ENCODE peak calls at places on chromosomes 3 and 15, in eight cellular contexts. J is fibroblast of the aortic adventitia, T is activated B cell treated with CpG ODN at 0.5 μM for 24 hours, C is esophagus muscularis mucosa, L is PC-9, W is M059J, X is NB4, R is choroid plexus epithelial cell. E is an unnamed sample.

GRCh38 chr3:126432901-126433480 is 38.3 kb downstream of the CFAP100 start:
- DNase-seq in J (no peak), T (no peak), C (no peak), L (no peak), W (no peak), X (no peak), R (no peak), E (no peak)

GRCh38 chr3:45337839-45338470 is 50.4 kb upstream of the LARS2 start:
- DNase-seq in J (no peak), T (no peak), C (no peak), L (no peak), W (no peak), X (no peak), R (no peak), E (no peak)

GRCh38 chr15:74213858-74214284 is 11.3 kb upstream of the STRA6 start:
- DNase-seq in J (no peak), T (no peak), C (no peak), L (no peak), W (no peak), X (no peak), R (no peak), E (no peak)

GRCh38 chr3:4889896-4890295 is 89.3 kb upstream of the BHLHE40 start:
- DNase-seq in J (no peak), T (no peak), C (no peak), L (no peak), W (peak; percentile 26), X (no peak), R (peak; percentile 54), E (no peak)

GRCh38 chr3:169558371-169558770 is 105.1 kb downstream of the MECOM start:
- DNase-seq in J (no peak), T (no peak), C (no peak), L (no peak), W (no peak), X (no peak), R (no peak), E (no peak)

GRCh38 chr3:186937017-186937875 is 6.9 kb downstream of the ST6GAL1 start:
- DNase-seq in J (no peak), T (no peak), C (no peak), L (no peak), W (no peak), X (peak; percentile 17), R (no peak), E (no peak)

GRCh38 chr3:150247456-150247855 is 160.6 kb upstream of the TSC22D2 start:
- DNase-seq in J (no peak), T (no peak), C (no peak), L (no peak), W (no peak), X (no peak), R (no peak), E (no peak)

GRCh38 chr15:91946075-91946474 is 92.6 kb downstream of the SLCO3A1 start:
- DNase-seq in J (no peak), T (no peak), C (no peak), L (peak; percentile 12), W (no peak), X (no peak), R (no peak), E (no peak)

GRCh38 chr3:59774613-59775012 is 724.8 kb upstream of the CFAP20DC start:
- DNase-seq in J (peak; percentile 86), T (no peak), C (no peak), L (no peak), W (peak; percentile 88), X (no peak), R (peak; percentile 82), E (no peak)

GRCh38 chr15:89781891-89782618 is 5.9 kb downstream of the MESP2 start:
- DNase-seq in J (peak; percentile 71), T (no peak), C (no peak), L (peak; percentile 91), W (peak; percentile 92), X (no peak), R (peak; percentile 78), E (no peak)

GRCh38 chr3:128424508-128425069 is 42.1 kb downstream of the DNAJB8 start:
- DNase-seq in J (no peak), T (no peak), C (no peak), L (no peak), W (peak; percentile 90), X (no peak), R (no peak), E (no peak)

GRCh38 chr3:116050311-116050710 is 395.0 kb downstream of the LSAMP start:
- DNase-seq in J (no peak), T (no peak), C (no peak), L (no peak), W (no peak), X (no peak), R (no peak), E (no peak)

GRCh38 chr3:161081675-161082462 is 23.3 kb downstream of the B3GALNT1 start:
- DNase-seq in J (peak; percentile 25), T (no peak), C (no peak), L (no peak), W (no peak), X (no peak), R (no peak), E (no peak)

GRCh38 chr3:151871639-151872468 is 1.6 kb upstream of the SUCNR1 start:
- DNase-seq in J (no peak), T (no peak), C (no peak), L (no peak), W (peak; percentile 62), X (peak; percentile 97), R (peak; percentile 43), E (no peak)

GRCh38 chr15:100653608-100654007 is 51.2 kb downstream of the ASB7 start:
- DNase-seq in J (peak; percentile 21), T (no peak), C (no peak), L (no peak), W (no peak), X (no peak), R (no peak), E (no peak)

GRCh38 chr3:32421991-32422859 is 30.6 kb downstream of the CMTM7 start:
- DNase-seq in J (peak; percentile 93), T (no peak), C (peak; percentile 8), L (peak; percentile 96), W (peak; percentile 95), X (peak; percentile 70), R (peak; percentile 78), E (no peak)

GRCh38 chr15:48866141-48866563 is 11.8 kb upstream of the EID1 start:
- DNase-seq in J (peak; percentile 84), T (no peak), C (no peak), L (no peak), W (peak; percentile 82), X (no peak), R (no peak), E (no peak)

GRCh38 chr15:90232196-90232595 is 1.5 kb downstream of the CIB1 start:
- DNase-seq in J (no peak), T (no peak), C (no peak), L (no peak), W (no peak), X (no peak), R (no peak), E (no peak)

GRCh38 chr3:76638006-76638405 is 401.9 kb upstream of the ROBO2 start:
- DNase-seq in J (no peak), T (no peak), C (no peak), L (no peak), W (no peak), X (no peak), R (peak; percentile 27), E (no peak)

GRCh38 chr3:37997791-37998370 is 7.3 kb downstream of the VILL start:
- DNase-seq in J (no peak), T (no peak), C (no peak), L (no peak), W (no peak), X (no peak), R (no peak), E (no peak)

GRCh38 chr3:48738926-48739616 is 22.1 kb upstream of the IP6K2 start:
- DNase-seq in J (no peak), T (no peak), C (no peak), L (no peak), W (no peak), X (no peak), R (no peak), E (no peak)

GRCh38 chr15:99708563-99708962 is 24.7 kb downstream of the LYSMD4 start:
- DNase-seq in J (peak; percentile 87), T (no peak), C (no peak), L (peak; percentile 44), W (peak; percentile 78), X (peak; percentile 56), R (peak; percentile 92), E (peak; percentile 69)

GRCh38 chr3:99901200-99901926 is 83.7 kb downstream of the CMSS1 start:
- DNase-seq in J (peak; percentile 84), T (no peak), C (no peak), L (peak; percentile 55), W (peak; percentile 95), X (peak; percentile 22), R (peak; percentile 91), E (peak; percentile 89)

GRCh38 chr3:160665231-160665630 is 11.7 kb upstream of the ARL14 start:
- DNase-seq in J (no peak), T (no peak), C (no peak), L (no peak), W (no peak), X (no peak), R (no peak), E (no peak)

GRCh38 chr15:60134609-60135008 is 130.5 kb downstream of the FOXB1 start:
- DNase-seq in J (no peak), T (no peak), C (peak; percentile 29), L (no peak), W (no peak), X (no peak), R (no peak), E (peak; percentile 25)

GRCh38 chr3:141275973-141276372 is 44.3 kb downstream of the PXYLP1 start:
- DNase-seq in J (peak; percentile 16), T (no peak), C (no peak), L (peak; percentile 38), W (peak; percentile 77), X (peak; percentile 70), R (peak; percentile 80), E (no peak)